ENCODE peak calls at places on chromosomes 12 and 14, in four cellular contexts. U is adrenal gland, G is GM12892, L is breast epithelium. T is an unnamed sample.

GRCh38 chr14:60233251-60233650 is 15.8 kb upstream of the PPM1A start:
- DNase-seq in U (no peak), G (no peak), L (no peak), T (no peak)

GRCh38 chr12:42222724-42223123 is 15.3 kb downstream of the YAF2 start:
- DNase-seq in U (no peak), G (no peak), L (no peak), T (no peak)

GRCh38 chr14:104595116-104595675 is 9.4 kb downstream of the TMEM179 start:
- DNase-seq in U (no peak), G (no peak), L (no peak), T (no peak)

GRCh38 chr12:58918475-58918874 is 1.8 kb downstream of the LRIG3 start:
- DNase-seq in U (no peak), G (no peak), L (no peak), T (no peak)

GRCh38 chr12:131056626-131057025 is 102.9 kb downstream of the ADGRD1 start:
- DNase-seq in U (no peak), G (no peak), L (no peak), T (no peak)

GRCh38 chr14:28661171-28661772 is 105.3 kb upstream of the FOXG1 start:
- DNase-seq in U (no peak), G (no peak), L (no peak), T (no peak)

GRCh38 chr14:73997944-73998451 is 21.1 kb downstream of the ENTPD5 start:
- DNase-seq in U (peak; percentile 57), G (no peak), L (no peak), T (no peak)

GRCh38 chr12:19971396-19971802 is 396.9 kb upstream of the PDE3A start:
- DNase-seq in U (no peak), G (no peak), L (no peak), T (no peak)

GRCh38 chr14:24392327-24393098 is 6.3 kb upstream of the NYNRIN start:
- DNase-seq in U (no peak), G (no peak), L (no peak), T (no peak)

GRCh38 chr12:124938066-124938465 is 23.6 kb upstream of the UBC start:
- DNase-seq in U (no peak), G (no peak), L (no peak), T (no peak)

GRCh38 chr14:44609201-44609600 is 102.1 kb upstream of the FSCB start:
- DNase-seq in U (no peak), G (no peak), L (no peak), T (no peak)

GRCh38 chr14:23071975-23072539 is 14.7 kb upstream of the CDH24 start:
- DNase-seq in U (peak; percentile 54), G (no peak), L (no peak), T (no peak)

GRCh38 chr14:102948698-102949061 is 26.2 kb downstream of the AMN start:
- DNase-seq in U (no peak), G (no peak), L (no peak), T (no peak)

GRCh38 chr12:76720068-76720467 is 43.8 kb upstream of the ZDHHC17 start:
- DNase-seq in U (no peak), G (no peak), L (no peak), T (no peak)

GRCh38 chr12:54415223-54415929 is 3.7 kb downstream of the ITGA5 start:
- DNase-seq in U (no peak), G (no peak), L (no peak), T (no peak)

GRCh38 chr12:67107235-67107634 is 161.9 kb upstream of the CAND1 start:
- DNase-seq in U (no peak), G (no peak), L (no peak), T (no peak)

GRCh38 chr14:64337901-64338615 is 43.9 kb upstream of the ESR2 start:
- DNase-seq in U (peak; percentile 65), G (peak; percentile 7), L (peak; percentile 34), T (peak; percentile 57)

GRCh38 chr12:28023156-28023887 is 50.8 kb upstream of the PTHLH start:
- DNase-seq in U (no peak), G (no peak), L (no peak), T (no peak)

GRCh38 chr14:70514168-70515069 is 20.4 kb downstream of the ADAM20 start:
- DNase-seq in U (no peak), G (no peak), L (no peak), T (no peak)

GRCh38 chr12:78034025-78034424 is 203.3 kb downstream of the NAV3 start:
- DNase-seq in U (no peak), G (no peak), L (no peak), T (no peak)

GRCh38 chr14:96584199-96584906 is 82.2 kb downstream of the PAPOLA start:
- DNase-seq in U (peak; percentile 48), G (peak; percentile 62), L (no peak), T (peak; percentile 67)

GRCh38 chr14:77318006-77318553 is 2.6 kb downstream of the POMT2 start:
- DNase-seq in U (no peak), G (no peak), L (no peak), T (no peak)

GRCh38 chr14:77322209-77322902 is 1.5 kb downstream of the GSTZ1 start:
- DNase-seq in U (no peak), G (no peak), L (no peak), T (no peak)

GRCh38 chr14:77322951-77323350 is 2.1 kb downstream of the GSTZ1 start:
- DNase-seq in U (no peak), G (no peak), L (no peak), T (no peak)

GRCh38 chr14:77319416-77319815 is 1.3 kb downstream of the POMT2 start:
- DNase-seq in U (no peak), G (no peak), L (no peak), T (no peak)

DNA sequence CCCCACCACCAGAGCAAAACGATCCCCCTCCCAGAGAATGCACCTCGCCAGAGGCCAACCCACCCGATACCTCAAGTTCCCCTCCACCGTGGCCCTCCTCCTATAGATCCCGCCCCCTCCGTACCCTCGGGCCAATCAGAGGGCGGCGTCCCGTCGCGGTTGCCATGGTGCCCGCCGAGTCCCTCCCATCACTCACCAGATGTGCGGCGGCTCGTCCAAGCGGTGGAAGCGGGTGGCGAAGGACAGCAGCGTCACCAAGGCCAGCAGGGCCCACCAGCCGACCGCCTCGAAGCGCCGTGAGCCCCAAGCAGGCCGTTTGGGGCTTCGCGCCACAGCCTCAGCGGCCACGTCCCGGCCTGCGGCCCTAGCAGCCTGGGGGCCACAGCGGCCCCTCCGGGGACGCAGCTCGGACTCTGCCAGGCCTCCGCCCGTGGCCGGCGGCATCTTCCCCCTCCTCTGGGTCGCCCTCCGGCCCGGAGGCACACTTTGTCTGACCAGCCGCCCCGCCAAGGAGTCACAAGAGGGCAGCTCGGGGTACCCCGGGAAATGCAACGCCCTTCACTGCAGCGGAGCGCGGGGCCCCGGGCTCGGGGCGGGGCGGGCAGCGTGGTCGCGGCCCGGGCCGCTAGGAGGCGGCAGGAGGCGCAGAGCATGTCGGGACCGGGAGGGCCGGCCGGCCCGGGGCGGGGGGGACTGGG is at the start of gene POMT2:
- DNase-seq in U (peak; percentile 98), G (peak; percentile 76), L (peak; percentile 93), T (peak; percentile 93)
- TF ChIP-seq POLR2A in U (peak; percentile 72), G (no peak), L (peak; percentile 69), T (peak; percentile 43)

GRCh38 chr14:94317259-94317658 is 5.9 kb downstream of the SERPINA6 start:
- DNase-seq in U (no peak), G (no peak), L (no peak), T (no peak)

GRCh38 chr14:94328196-94328595 is 5.1 kb upstream of the SERPINA6 start:
- DNase-seq in U (no peak), G (no peak), L (no peak), T (no peak)

GRCh38 chr14:94321421-94322271 is 1.5 kb downstream of the SERPINA6 start:
- DNase-seq in U (no peak), G (no peak), L (no peak), T (no peak)

GRCh38 chr14:94320243-94320642 is 2.9 kb downstream of the SERPINA6 start:
- DNase-seq in U (no peak), G (no peak), L (no peak), T (no peak)

DNA sequence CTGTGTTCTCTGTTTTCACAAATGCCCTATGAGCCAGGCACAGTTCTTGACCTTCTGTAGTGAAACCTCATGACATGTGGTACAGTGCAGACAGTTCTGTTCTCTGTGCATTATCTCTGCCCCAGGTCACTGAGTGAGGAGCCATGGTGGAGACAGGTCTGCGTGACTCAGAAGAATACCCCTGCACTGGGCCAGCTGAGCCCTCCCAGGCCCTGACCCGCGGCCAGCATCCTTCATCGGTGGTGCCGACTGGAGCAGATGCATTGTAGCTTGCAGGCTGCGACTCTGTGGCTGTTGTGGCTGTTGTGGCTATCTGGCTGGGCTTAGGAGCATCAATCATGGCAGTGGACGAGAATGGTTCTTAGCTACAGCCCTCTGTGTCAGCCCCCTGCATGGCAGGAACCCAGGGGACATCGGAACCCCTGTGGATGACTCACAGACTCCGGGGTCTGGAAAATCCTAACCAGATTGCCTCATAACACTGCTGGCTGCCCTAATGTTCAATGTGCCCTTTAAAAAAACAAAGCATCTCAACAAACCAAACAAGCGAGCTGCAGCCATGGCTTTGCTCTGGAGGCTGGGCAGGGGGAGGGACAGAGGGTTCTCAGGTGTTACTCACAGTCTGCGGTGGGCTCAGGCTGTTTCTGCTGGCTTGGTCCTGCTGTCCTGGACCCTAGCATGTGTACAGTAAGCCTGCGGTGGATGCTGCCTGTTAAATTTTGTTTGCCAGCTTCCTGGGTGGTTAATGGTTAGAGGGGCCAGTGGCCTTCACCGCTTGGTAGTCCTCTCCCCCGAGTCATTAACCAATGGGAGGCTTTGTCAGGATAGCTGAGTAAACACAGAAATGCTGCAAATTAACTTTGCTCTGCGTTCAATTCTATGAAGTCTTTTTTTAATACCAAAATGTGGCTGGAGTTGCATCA is at the start of gene SERPINA6:
- DNase-seq in U (no peak), G (no peak), L (no peak), T (no peak)
- TF ChIP-seq POLR2A in U (no peak), G (no peak), L (no peak), T (no peak)

GRCh38 chr12:110280784-110281548 is at the start of gene ATP2A2:
- DNase-seq in U (peak; percentile 92), G (peak; percentile 88), L (peak; percentile 84), T (peak; percentile 90)

GRCh38 chr12:110279976-110280783 is 867 bp upstream of the ATP2A2 start:
- DNase-seq in U (peak; percentile 85), G (peak; percentile 32), L (peak; percentile 47), T (peak; percentile 52)

GRCh38 chr12:110282956-110283817 is 2.1 kb downstream of the ATP2A2 start:
- DNase-seq in U (no peak), G (no peak), L (no peak), T (peak; percentile 33)

GRCh38 chr12:110282343-110282860 is 1.4 kb downstream of the ATP2A2 start:
- DNase-seq in U (no peak), G (no peak), L (no peak), T (no peak)

GRCh38 chr12:110281549-110282342 is 699 bp downstream of the ATP2A2 start:
- DNase-seq in U (peak; percentile 76), G (peak; percentile 60), L (peak; percentile 35), T (peak; percentile 84)
- TF ChIP-seq POLR2A in U (no peak), G (peak; percentile 67), L (no peak), T (peak; percentile 54)

DNA sequence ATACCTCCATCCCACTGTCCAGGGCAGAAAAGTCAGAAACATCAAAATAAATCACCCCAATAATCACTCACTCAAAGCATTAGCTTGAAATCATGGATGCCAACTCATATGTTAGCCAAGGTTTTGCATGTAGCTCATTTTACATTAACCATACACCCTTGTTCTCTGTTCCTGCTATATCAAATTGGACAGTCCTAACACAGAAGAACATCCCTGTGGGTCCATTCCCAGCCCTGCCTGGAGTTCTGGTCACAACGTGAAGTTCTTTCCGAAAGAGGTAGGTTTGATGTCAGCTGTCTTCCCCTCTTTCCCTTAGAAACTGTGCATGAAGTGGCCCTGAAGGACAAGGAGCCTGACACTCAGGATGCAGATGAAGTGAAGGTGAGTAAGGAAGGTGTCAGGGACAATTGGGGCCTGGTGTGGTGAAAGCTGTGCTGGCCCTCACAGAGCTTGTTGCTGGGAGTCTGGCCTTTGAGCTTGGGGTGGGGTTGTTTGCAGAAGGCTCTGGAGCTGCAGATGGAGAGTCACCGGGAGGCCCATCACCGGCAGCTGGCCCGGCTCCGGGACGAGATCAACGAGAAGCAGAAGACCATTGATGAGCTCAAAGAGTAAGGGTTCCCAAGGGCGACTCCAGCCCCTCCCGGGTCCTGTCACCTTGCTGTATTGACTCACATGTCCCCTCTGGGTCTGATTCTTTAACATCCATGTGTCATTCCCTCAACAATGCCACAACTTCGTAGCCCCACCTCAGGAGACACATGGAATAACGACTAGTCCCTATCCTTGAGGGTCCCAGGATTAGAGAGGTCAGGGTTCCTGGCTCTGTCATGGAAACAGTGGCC is 15.0 kb upstream of the PIP4K2C start:
- DNase-seq in U (no peak), G (no peak), L (no peak), T (no peak)
- TF ChIP-seq POLR2A in U (no peak), G (no peak), L (no peak), T (no peak)

T was measured in erythroblast.